ENCODE peak calls at places on chromosomes 13 and 19, in five cellular contexts. G, S, M, D and T are unnamed samples.
A peak's percentile ranks its signal among the peaks of the same experiment; 100 is the strongest.

GRCh38 chr19:51742736-51743288 is 8.9 kb downstream of the FPR1 start:
- DNase-seq in M (no peak), D (no peak), G (no peak), S (no peak), T (no peak)

GRCh38 chr13:43348397-43348796 is 325.0 kb downstream of the DNAJC15 start:
- DNase-seq in S (no peak), G (no peak), D (no peak), M (peak; percentile 62), T (no peak)

GRCh38 chr13:113646921-113647340 is 11.1 kb downstream of the ATP4B start:
- DNase-seq in G (no peak), M (no peak), S (no peak), D (no peak), T (no peak)

GRCh38 chr19:5894704-5895349 is 8.8 kb downstream of the NDUFA11 start:
- DNase-seq in M (no peak), G (no peak), S (no peak), D (no peak), T (no peak)

GRCh38 chr19:39481229-39481545 is 549 bp downstream of the TIMM50 start:
- DNase-seq in D (no peak), G (no peak), M (no peak), S (no peak), T (peak; percentile 23)

GRCh38 chr19:4327252-4327876 is 11.3 kb downstream of the STAP2 start:
- DNase-seq in S (no peak), G (no peak), D (peak; percentile 89), M (peak; percentile 43), T (peak; percentile 37)

GRCh38 chr13:99949657-99950413 is 21.7 kb downstream of the ZIC5 start:
- DNase-seq in G (no peak), D (no peak), S (no peak), M (no peak), T (peak; percentile 27)

GRCh38 chr13:29457299-29457698 is 138.2 kb downstream of the SLC7A1 start:
- DNase-seq in G (no peak), S (peak; percentile 32), D (no peak), M (peak; percentile 47), T (no peak)

GRCh38 chr13:50449465-50449864 is 394.0 kb downstream of the DLEU7 start:
- DNase-seq in S (no peak), D (no peak), G (no peak), M (peak; percentile 72), T (no peak)

GRCh38 chr19:28066161-28066560 is 1146.8 kb downstream of the UQCRFS1 start:
- DNase-seq in M (no peak), D (no peak), S (no peak), G (no peak), T (no peak)

GRCh38 chr13:83780201-83780600 is 102.1 kb downstream of the SLITRK1 start:
- DNase-seq in M (no peak), G (no peak), D (no peak), S (peak; percentile 0), T (peak; percentile 56)

GRCh38 chr13:98910501-98910951 is 67.3 kb downstream of the DOCK9 start:
- DNase-seq in D (no peak), G (peak; percentile 6), S (peak; percentile 15), M (peak; percentile 98), T (peak; percentile 39)

GRCh38 chr19:35318679-35319448 is 10.1 kb upstream of the CD22 start:
- DNase-seq in G (peak; percentile 84), D (no peak), S (peak; percentile 93), M (peak; percentile 48), T (peak; percentile 55)

GRCh38 chr13:20065516-20065915 is 95.3 kb downstream of the GJA3 start:
- DNase-seq in S (no peak), G (no peak), M (no peak), D (no peak), T (no peak)

GRCh38 chr13:49563513-49563912 is 21.8 kb downstream of the RCBTB1 start:
- DNase-seq in G (no peak), M (no peak), D (no peak), S (no peak), T (no peak)

GRCh38 chr13:86108334-86108733 is 309.1 kb upstream of the SLITRK6 start:
- DNase-seq in S (no peak), G (no peak), D (no peak), M (no peak), T (no peak)

GRCh38 chr13:28357846-28358496 is 137.0 kb downstream of the FLT1 start:
- DNase-seq in S (no peak), M (peak; percentile 73), D (no peak), G (no peak), T (no peak)

GRCh38 chr13:32538234-32538620 is 368 bp downstream of the N4BP2L2 start:
- DNase-seq in M (no peak), G (peak; percentile 8), D (no peak), S (no peak), T (no peak)

GRCh38 chr19:33470040-33470330 is 51.6 kb downstream of the PEPD start:
- DNase-seq in M (no peak), S (no peak), D (no peak), G (no peak), T (no peak)

GRCh38 chr13:67217914-67218313 is 12.2 kb downstream of the PCDH9 start:
- DNase-seq in S (no peak), G (no peak), M (no peak), D (no peak), T (no peak)

GRCh38 chr13:101457176-101457575 is 4.7 kb downstream of the ITGBL1 start:
- DNase-seq in S (no peak), M (no peak), D (no peak), G (no peak), T (no peak)

GRCh38 chr19:19900124-19900523 is 622 bp upstream of the ZNF93 start:
- DNase-seq in G (no peak), D (no peak), M (no peak), S (no peak), T (peak; percentile 87)

DNA sequence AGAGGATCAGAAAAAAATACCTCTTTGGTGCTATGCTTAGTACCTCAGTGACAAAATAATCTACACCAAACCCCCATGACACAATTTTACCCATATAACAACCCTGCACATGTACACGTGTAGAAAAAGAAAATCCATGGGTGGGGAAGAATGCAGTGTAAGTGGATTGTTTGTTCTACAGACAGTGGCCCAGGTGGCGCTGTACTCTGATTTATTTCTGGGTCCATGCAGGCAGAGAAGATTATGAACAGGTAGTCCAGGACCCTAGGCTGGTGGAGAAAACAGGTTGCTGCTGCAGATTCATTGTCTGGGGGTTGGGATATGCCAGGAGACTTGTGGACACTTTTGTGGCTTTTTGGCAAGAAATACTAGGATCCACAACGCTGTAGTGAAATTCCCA is 9.1 kb downstream of the ZNF100 start:
- DNase-seq in D (no peak), G (no peak), M (no peak), S (no peak), T (no peak)
- TF ChIP-seq POLR2A in D (no peak), G (no peak), M (no peak), S (no peak), T (no peak)

DNA sequence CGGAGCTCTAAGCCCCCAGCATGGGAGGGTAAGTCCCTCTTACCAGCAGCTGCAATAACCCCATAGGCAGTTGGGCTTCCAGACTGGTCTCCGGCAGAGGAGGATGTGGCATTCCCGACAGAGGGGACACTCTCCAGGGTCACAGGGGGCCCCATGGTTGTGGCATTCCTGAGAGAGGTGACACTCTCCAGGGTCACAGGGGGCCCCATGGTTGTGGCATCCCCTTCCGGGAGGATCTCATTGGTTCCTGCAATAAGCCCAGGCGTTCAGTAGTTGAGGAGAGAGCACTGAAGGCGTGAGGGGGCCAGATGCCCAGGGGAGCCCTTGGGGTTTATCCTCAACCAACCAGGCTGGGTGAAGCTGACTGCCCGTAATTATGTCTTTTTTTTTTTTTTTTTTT is 5.4 kb downstream of the CD320 start:
- DNase-seq in D (no peak), M (no peak), S (no peak), G (no peak), T (peak; percentile 27)
- TF ChIP-seq MAX in D (no peak), M (no peak), S (no peak), G (no peak), T (no peak)

GRCh38 chr19:41872775-41873647 is 4.1 kb upstream of the CD79A start:
- DNase-seq in D (peak; percentile 68), G (peak; percentile 90), S (peak; percentile 63), M (peak; percentile 65), T (peak; percentile 67)
- TF ChIP-seq POLR2A in D (peak; percentile 77), G (no peak), S (no peak), M (peak; percentile 34), T (no peak)

DNA sequence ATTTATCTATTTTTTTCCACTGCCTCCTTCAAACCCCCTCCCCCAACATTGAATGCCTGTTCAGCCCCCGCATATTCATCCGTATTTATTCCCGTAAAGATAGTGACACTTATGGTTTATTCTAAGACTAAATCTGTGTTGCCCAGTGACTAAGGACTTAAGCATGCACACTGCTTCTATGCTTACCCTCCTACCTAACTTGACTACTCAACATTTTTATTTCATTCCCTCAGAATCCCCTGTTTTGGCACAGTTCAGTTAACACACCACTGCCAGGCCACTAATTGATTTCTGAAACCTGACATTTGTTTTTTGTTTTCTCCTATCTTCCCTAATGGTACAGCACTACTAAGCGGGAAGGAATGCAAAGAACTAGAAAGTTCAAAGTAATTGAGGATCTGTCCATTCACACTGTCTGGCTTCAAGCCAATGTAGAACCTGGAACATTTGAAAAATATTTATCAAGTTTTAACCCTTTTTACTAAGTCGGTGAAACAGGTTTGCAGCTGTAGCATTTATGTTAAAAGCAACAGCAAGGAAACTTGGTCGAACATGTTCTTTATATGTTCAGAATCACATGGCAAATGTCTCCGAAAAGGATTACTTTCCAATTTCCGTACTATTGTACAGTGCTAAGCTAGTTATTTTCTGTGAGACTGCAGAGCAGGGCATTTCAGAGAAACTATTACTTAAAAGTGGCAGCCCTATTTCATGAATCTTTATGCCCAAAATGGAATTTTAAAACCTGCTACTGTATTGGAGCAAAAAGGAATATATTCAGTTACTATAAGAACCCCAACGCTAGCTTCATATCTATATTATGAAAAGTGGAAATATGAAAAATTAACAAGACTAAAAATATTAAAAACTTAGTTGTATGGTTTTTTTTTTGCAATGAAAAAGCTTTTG is 2.5 kb upstream of the KLF5 start:
- DNase-seq in D (no peak), G (peak; percentile 56), S (peak; percentile 79), M (peak; percentile 57), T (no peak)
- TF ChIP-seq MAX in D (no peak), G (peak; percentile 25), S (no peak), M (no peak), T (no peak)

DNA sequence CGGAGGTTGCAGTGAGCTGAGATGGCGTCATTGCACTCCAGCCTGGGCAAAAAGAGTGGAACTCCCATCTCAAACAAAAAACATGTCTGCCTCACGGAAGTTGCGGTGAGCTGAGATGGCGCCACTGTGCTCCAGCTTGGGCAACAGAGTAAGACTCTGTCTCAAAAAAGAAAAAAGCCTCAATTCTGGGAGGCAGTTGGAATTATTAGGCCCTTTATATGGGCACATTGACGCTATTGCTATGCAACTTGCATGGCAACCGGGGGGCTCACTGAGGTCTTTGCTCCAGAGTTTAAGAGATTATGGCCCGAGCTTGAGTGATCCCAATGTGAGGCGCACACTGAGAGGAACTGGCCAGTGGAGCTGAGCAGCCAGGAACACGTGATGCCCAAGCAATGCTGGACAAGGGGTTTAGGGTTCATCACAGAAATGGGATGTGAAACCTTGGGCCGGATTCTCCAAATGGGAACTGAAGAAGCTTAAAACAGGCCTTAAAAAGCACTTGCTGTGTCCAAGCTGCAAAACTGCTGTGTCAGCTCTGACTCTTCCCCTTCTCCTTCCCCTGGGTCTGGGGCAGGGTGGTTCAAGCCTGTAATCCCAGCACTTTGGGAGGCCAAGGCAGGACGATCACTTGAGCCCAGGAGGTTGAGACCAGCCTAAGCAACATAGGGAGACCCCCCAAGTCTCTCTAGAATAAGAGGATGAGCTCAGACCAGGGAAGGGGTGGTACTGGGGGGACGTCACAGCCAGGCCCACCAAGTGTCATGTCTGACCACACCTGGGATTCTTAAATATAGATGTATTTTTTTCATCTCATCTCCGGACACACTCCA is 2.5 kb downstream of the FTL start:
- DNase-seq in S (no peak), D (no peak), G (peak; percentile 60), M (no peak), T (peak; percentile 55)
- TF ChIP-seq POLR2A in S (no peak), D (peak; percentile 32), G (peak; percentile 74), M (peak; percentile 71), T (peak; percentile 2)